ENCODE peak calls at places on chromosomes 3 and 15, in five cellular contexts. B is astrocyte of the spinal cord, Y is LNCaP clone FGC, G is mucosa of descending colon, R is GM20000. M is an unnamed sample.

GRCh38 chr3:71008350-71008923 is 575.1 kb downstream of the FOXP1 start:
- DNase-seq in B (no peak), Y (no peak), G (no peak), R (no peak), M (no peak)

GRCh38 chr3:126751611-126752302 is 47.7 kb downstream of the CHCHD6 start:
- DNase-seq in B (no peak), Y (no peak), G (no peak), R (no peak), M (no peak)

GRCh38 chr15:71186267-71186666 is 71.0 kb downstream of the THSD4 start:
- DNase-seq in B (no peak), Y (no peak), G (no peak), R (no peak), M (no peak)

GRCh38 chr15:98131924-98132323 is 171.4 kb downstream of the ARRDC4 start:
- DNase-seq in B (no peak), Y (no peak), G (no peak), R (no peak), M (no peak)

GRCh38 chr3:185081516-185081915 is 71.3 kb downstream of the C3orf70 start:
- DNase-seq in B (no peak), Y (no peak), G (no peak), R (no peak), M (no peak)

GRCh38 chr3:124059580-124059979 is 67.7 kb upstream of the ROPN1 start:
- DNase-seq in B (no peak), Y (no peak), G (no peak), R (no peak), M (no peak)

GRCh38 chr3:114892880-114893279 is 254.2 kb downstream of the ZBTB20 start:
- DNase-seq in B (no peak), Y (no peak), G (no peak), R (no peak), M (no peak)

GRCh38 chr3:171744055-171744741 is 66.1 kb downstream of the PLD1 start:
- DNase-seq in B (no peak), Y (no peak), G (no peak), R (no peak), M (no peak)

GRCh38 chr3:139472380-139473010 is 3.8 kb downstream of the RBP2 start:
- DNase-seq in B (no peak), Y (no peak), G (no peak), R (no peak), M (peak)

GRCh38 chr3:45642731-45643152 is 46.5 kb upstream of the SACM1L start:
- DNase-seq in B (peak), Y (no peak), G (no peak), R (no peak), M (no peak)

GRCh38 chr3:39937315-39937714 is 127.9 kb downstream of the MYRIP start:
- DNase-seq in B (no peak), Y (no peak), G (no peak), R (no peak), M (no peak)

GRCh38 chr3:197007296-197007940 is 22.2 kb downstream of the MELTF start:
- DNase-seq in B (no peak), Y (no peak), G (peak), R (no peak), M (no peak)

GRCh38 chr15:64690578-64691296 is 84.7 kb downstream of the RBPMS2 start:
- DNase-seq in B (no peak), Y (no peak), G (no peak), R (no peak), M (no peak)

GRCh38 chr3:120450914-120451669 is at the start of gene FSTL1:
- DNase-seq in B (peak), Y (no peak), G (peak), R (peak), M (no peak)

GRCh38 chr3:10515396-10515795 is 10.0 kb upstream of the ATP2B2 start:
- DNase-seq in B (no peak), Y (no peak), G (no peak), R (no peak), M (no peak)

GRCh38 chr3:10517616-10518015 is 12.2 kb upstream of the ATP2B2 start:
- DNase-seq in B (no peak), Y (no peak), G (no peak), R (no peak), M (no peak)

GRCh38 chr3:10514407-10515069 is 9.2 kb upstream of the ATP2B2 start:
- DNase-seq in B (no peak), Y (no peak), G (no peak), R (no peak), M (no peak)

GRCh38 chr3:10516835-10517465 is 11.6 kb upstream of the ATP2B2 start:
- DNase-seq in B (no peak), Y (no peak), G (no peak), R (no peak), M (no peak)

GRCh38 chr3:10515884-10516495 is 10.6 kb upstream of the ATP2B2 start:
- DNase-seq in B (no peak), Y (no peak), G (no peak), R (no peak), M (no peak)
- TF ChIP-seq CTCF in B (no peak), Y (peak), G (no peak), R (no peak), M (no peak)

GRCh38 chr3:177618873-177619771 is 421.8 kb upstream of the TBL1XR1 start:
- DNase-seq in B (peak), Y (peak), G (no peak), R (no peak), M (no peak)

GRCh38 chr3:177620073-177620472 is 422.8 kb upstream of the TBL1XR1 start:
- DNase-seq in B (no peak), Y (no peak), G (no peak), R (no peak), M (no peak)

GRCh38 chr3:177622982-177623617 is 425.8 kb upstream of the TBL1XR1 start:
- DNase-seq in B (no peak), Y (no peak), G (no peak), R (no peak), M (no peak)

GRCh38 chr3:177624523-177625495 is 427.5 kb upstream of the TBL1XR1 start:
- DNase-seq in B (peak), Y (peak), G (no peak), R (no peak), M (no peak)

GRCh38 chr3:177622520-177622919 is 425.2 kb upstream of the TBL1XR1 start:
- DNase-seq in B (no peak), Y (peak), G (no peak), R (no peak), M (no peak)
- TF ChIP-seq CTCF in B (no peak), Y (peak), G (no peak), R (no peak), M (peak)

DNA sequence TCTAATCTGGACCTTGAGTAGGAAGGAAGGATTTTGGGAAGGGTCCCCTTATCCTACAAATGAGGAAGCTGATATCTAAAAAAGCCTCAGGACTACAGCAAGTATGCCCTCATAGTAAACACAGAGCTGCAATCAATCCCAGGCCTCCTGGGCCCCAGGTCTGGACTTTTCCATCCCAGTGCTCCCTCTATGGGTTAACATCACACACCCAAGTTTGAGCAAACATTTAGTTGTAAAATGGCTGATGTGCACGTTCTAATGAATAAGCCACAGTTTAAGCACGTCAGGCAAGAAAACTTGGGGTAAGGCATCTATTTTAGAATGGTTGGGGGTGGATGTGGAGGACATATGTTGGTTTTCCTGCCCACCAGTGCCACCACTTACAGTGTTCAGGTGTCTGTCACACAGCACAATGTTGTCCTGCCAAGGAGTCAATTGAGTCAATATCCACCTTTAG is 44.3 kb upstream of the UBE2E1 start:
- DNase-seq in B (peak), Y (no peak), G (no peak), R (peak), M (no peak)
- TF ChIP-seq CTCF in B (peak), Y (peak), G (peak), R (peak), M (peak)

GRCh38 chr3:84958495-84959469 is at the start of gene CADM2:
- DNase-seq in B (peak), Y (peak), G (peak), R (peak), M (peak)
- TF ChIP-seq CTCF in B (peak), Y (peak), G (no peak), R (no peak), M (no peak)

DNA sequence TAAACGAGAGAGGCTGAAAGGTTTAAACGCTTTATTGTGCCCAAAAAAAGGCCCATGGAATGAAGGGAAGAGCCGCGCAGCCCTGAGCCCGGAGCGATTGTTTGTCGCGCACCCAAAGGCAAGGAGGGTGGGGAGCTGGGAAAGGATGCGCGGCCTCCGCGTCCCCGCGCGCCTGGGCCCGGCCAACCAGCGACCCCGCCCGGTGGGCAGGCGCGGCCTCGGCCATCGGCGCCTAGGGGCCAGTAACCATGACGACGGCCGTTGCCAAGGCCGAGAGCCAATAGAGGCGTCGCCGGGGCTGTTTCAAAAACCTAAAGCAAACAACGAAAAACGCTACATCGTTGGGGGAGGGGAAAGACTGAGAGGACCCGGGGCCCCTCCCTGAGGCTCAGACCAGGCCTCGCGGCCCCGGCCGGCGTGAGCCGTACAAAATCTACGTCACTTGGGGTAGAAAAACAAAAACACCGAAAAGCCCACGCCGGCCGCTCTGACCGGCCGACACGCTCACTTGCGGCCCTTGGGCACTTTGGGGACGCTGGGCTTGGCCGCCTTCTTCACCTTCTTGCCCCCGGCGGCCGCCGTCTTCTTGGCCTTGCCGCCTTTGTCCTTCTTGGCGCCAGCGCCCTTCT is 36.2 kb downstream of the HMCES start:
- DNase-seq in B (peak), Y (peak), G (peak), R (peak), M (no peak)
- TF ChIP-seq CTCF in B (no peak), Y (peak), G (no peak), R (peak), M (no peak)

DNA sequence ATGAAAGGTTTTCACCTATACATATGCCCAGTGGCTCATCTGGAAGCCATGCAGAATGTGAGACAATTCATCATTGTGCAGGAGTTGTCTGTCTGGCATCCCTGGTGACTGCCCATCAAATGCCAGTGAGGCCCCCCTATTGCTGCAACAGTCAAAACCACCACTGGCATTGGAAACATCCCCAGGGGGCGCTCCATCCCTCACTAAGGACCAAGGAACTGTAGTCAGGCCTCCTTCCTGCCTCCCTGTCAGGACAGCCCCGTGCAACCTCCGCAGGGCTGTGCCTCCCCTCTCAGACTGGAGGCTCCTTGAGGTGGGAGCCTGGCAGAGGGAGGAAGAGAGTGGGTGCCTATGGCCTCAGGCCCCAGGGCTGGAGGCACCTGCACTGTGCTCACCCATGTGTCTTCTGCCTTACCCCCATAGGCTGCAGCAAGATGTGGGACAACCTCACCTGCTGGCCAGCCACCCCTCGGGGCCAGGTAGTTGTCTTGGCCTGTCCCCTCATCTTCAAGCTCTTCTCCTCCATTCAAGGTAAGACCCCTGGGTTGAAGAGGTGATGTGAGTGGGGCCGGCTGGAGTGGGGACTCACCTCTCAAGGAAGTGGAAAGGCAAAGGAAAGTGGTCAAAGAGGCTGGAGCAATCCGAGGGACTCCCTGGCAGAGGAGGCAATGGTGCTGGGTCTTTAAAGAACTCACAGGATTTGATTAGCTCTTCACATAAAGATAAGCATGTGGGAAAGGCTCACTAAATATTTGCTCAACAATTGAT is 16.5 kb downstream of the VIPR1 start:
- DNase-seq in B (no peak), Y (no peak), G (peak), R (no peak), M (no peak)
- TF ChIP-seq CTCF in B (peak), Y (no peak), G (no peak), R (no peak), M (no peak)

DNA sequence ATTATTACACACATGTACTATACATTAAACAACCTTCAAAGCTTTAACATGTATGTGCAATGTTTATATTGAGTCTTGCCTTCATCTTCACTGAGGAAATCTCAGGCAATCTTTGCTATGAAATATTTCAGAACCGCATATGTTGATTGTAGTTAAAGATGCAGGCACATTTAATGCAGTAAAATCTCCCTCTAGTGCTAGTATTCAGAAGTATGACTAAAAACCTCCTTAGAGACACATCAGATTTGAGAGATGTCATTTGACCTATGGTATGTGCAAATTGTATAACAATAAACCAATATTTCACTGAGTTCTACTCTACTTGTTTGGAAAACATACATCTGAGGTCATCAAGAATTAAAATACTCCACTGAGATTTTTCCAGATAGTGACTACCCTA is 123.8 kb upstream of the C15orf61 start:
- DNase-seq in B (no peak), Y (no peak), G (no peak), R (no peak), M (no peak)
- TF ChIP-seq CTCF in B (no peak), Y (no peak), G (no peak), R (no peak), M (no peak)

DNA sequence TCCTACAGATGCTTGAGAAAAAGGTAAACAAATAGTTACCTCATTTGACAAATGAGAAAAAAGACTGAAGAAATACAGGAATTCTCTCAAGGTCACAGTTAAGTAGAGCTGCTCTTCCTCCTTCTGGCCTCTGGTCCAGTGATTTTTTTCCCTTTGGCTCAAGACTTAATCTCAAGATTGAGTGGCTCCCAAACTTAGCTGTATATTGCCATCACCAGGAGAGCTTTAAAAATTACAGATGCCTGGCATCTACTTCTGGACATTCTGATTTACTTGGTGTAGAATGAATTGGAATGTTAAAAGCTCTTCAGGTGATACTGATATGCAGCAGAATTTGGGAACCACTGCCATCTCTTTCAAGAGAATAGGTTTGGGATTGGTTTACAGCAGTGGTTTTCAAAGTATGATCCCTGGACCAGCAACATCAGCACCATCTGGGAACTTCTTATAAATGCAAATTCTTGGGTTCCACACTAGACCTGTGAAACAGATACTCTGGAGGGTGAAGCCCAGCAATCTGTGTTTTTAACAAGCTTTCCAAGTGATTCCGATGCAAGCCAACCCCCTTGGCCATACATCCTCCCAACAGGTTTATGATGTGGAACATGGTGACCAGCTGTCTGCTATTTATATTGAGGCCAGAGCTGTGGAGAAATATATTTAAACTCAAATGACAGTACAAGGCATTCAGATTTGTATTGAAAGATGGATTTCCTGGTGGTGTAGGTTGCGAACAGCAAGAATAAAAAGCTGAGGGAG is 333.0 kb upstream of the RARB start:
- DNase-seq in B (no peak), Y (peak), G (no peak), R (no peak), M (no peak)
- TF ChIP-seq CTCF in B (no peak), Y (peak), G (no peak), R (no peak), M (no peak)

GRCh38 chr3:38840987-38841386 is 25.0 kb upstream of the SCN10A start:
- DNase-seq in B (no peak), Y (no peak), G (no peak), R (no peak), M (no peak)
- TF ChIP-seq CTCF in B (peak), Y (no peak), G (no peak), R (no peak), M (no peak)

GRCh38 chr15:58434334-58434888 is 2.6 kb downstream of the LIPC start:
- DNase-seq in B (no peak), Y (no peak), G (no peak), R (no peak), M (no peak)

GRCh38 chr15:58431221-58432149 is at the start of gene LIPC:
- DNase-seq in B (no peak), Y (no peak), G (no peak), R (no peak), M (no peak)

GRCh38 chr15:58430224-58430787 is 1.5 kb upstream of the LIPC start:
- DNase-seq in B (no peak), Y (no peak), G (no peak), R (no peak), M (no peak)

GRCh38 chr15:58432421-58432820 is 630 bp downstream of the LIPC start:
- DNase-seq in B (no peak), Y (no peak), G (no peak), R (no peak), M (no peak)

GRCh38 chr15:58433597-58434333 is 2.0 kb downstream of the LIPC start:
- DNase-seq in B (peak), Y (no peak), G (no peak), R (no peak), M (no peak)
- TF ChIP-seq CTCF in B (no peak), Y (no peak), G (no peak), R (no peak), M (no peak)